ENCODE peak calls at places on chromosomes 6 and 20, in seven cellular contexts. One of them, this sample, is unnamed.
A peak's percentile ranks its signal among the peaks of the same experiment; 100 is the strongest.

GRCh38 chr20:1033751-1034419 is 31.8 kb upstream of the RSPO4 start:
- DNase-seq in GM12865: peak; percentile 23
- DNase-seq in smooth muscle cell of the brain vasculature: no peak
- DNase-seq in AML-193: peak; percentile 62
- DNase-seq in suprapubic skin: no peak
- DNase-seq in endothelial cell: no peak
- DNase-seq in RCC 7860: no peak
- DNase-seq in this sample: no peak

GRCh38 chr6:138981416-138981815 is 6.6 kb downstream of the REPS1 start:
- DNase-seq in endothelial cell: no peak
- DNase-seq in smooth muscle cell of the brain vasculature: no peak
- DNase-seq in GM12865: no peak
- DNase-seq in AML-193: no peak
- DNase-seq in RCC 7860: no peak
- DNase-seq in suprapubic skin: no peak
- DNase-seq in this sample: no peak

GRCh38 chr6:43268348-43268685 is 25.0 kb downstream of the TTBK1 start:
- DNase-seq in endothelial cell: no peak
- DNase-seq in GM12865: no peak
- DNase-seq in RCC 7860: no peak
- DNase-seq in suprapubic skin: no peak
- DNase-seq in smooth muscle cell of the brain vasculature: no peak
- DNase-seq in AML-193: no peak
- DNase-seq in this sample: no peak

GRCh38 chr6:42199106-42199981 is 4.6 kb upstream of the GUCA1B start:
- DNase-seq in GM12865: peak; percentile 28
- DNase-seq in smooth muscle cell of the brain vasculature: no peak
- DNase-seq in suprapubic skin: no peak
- DNase-seq in AML-193: no peak
- DNase-seq in RCC 7860: peak; percentile 96
- DNase-seq in endothelial cell: no peak
- DNase-seq in this sample: no peak

GRCh38 chr6:43355862-43356590 is 13.4 kb downstream of the ZNF318 start:
- DNase-seq in GM12865: no peak
- DNase-seq in AML-193: peak; percentile 37
- DNase-seq in smooth muscle cell of the brain vasculature: no peak
- DNase-seq in RCC 7860: no peak
- DNase-seq in suprapubic skin: no peak
- DNase-seq in endothelial cell: no peak
- DNase-seq in this sample: no peak

GRCh38 chr6:44051516-44051915 is 75.7 kb downstream of the MRPL14 start:
- DNase-seq in RCC 7860: peak; percentile 80
- DNase-seq in smooth muscle cell of the brain vasculature: no peak
- DNase-seq in endothelial cell: no peak
- DNase-seq in suprapubic skin: no peak
- DNase-seq in GM12865: no peak
- DNase-seq in AML-193: no peak
- DNase-seq in this sample: no peak

GRCh38 chr6:148509789-148510581 is 167.3 kb downstream of the SASH1 start:
- DNase-seq in smooth muscle cell of the brain vasculature: peak; percentile 57
- DNase-seq in RCC 7860: peak; percentile 42
- DNase-seq in AML-193: peak; percentile 35
- DNase-seq in GM12865: peak; percentile 14
- DNase-seq in suprapubic skin: peak; percentile 92
- DNase-seq in endothelial cell: no peak
- DNase-seq in this sample: peak; percentile 6

GRCh38 chr6:95197590-95197989 is 379.7 kb upstream of the MANEA start:
- DNase-seq in smooth muscle cell of the brain vasculature: no peak
- DNase-seq in GM12865: no peak
- DNase-seq in suprapubic skin: no peak
- DNase-seq in RCC 7860: no peak
- DNase-seq in AML-193: no peak
- DNase-seq in endothelial cell: no peak
- DNase-seq in this sample: no peak

GRCh38 chr20:14544688-14545087 is 207.3 kb upstream of the FLRT3 start:
- DNase-seq in AML-193: no peak
- DNase-seq in suprapubic skin: no peak
- DNase-seq in endothelial cell: no peak
- DNase-seq in RCC 7860: no peak
- DNase-seq in smooth muscle cell of the brain vasculature: no peak
- DNase-seq in GM12865: no peak
- DNase-seq in this sample: no peak

GRCh38 chr6:30881987-30882763 is 2.1 kb upstream of the DDR1 start:
- DNase-seq in RCC 7860: no peak
- DNase-seq in endothelial cell: no peak
- DNase-seq in GM12865: no peak
- DNase-seq in suprapubic skin: no peak
- DNase-seq in smooth muscle cell of the brain vasculature: no peak
- DNase-seq in AML-193: no peak
- DNase-seq in this sample: no peak

GRCh38 chr6:101226677-101227135 is 166.8 kb upstream of the GRIK2 start:
- DNase-seq in AML-193: no peak
- DNase-seq in GM12865: peak; percentile 42
- DNase-seq in RCC 7860: no peak
- DNase-seq in suprapubic skin: no peak
- DNase-seq in endothelial cell: peak; percentile 41
- DNase-seq in smooth muscle cell of the brain vasculature: no peak
- DNase-seq in this sample: peak; percentile 29

GRCh38 chr20:47361268-47361665 is 4.8 kb upstream of the ZMYND8 start:
- DNase-seq in endothelial cell: no peak
- DNase-seq in GM12865: no peak
- DNase-seq in RCC 7860: no peak
- DNase-seq in AML-193: no peak
- DNase-seq in smooth muscle cell of the brain vasculature: no peak
- DNase-seq in suprapubic skin: no peak
- DNase-seq in this sample: no peak

GRCh38 chr6:35486005-35486925 is 10.6 kb downstream of the TEAD3 start:
- DNase-seq in endothelial cell: no peak
- DNase-seq in RCC 7860: no peak
- DNase-seq in AML-193: no peak
- DNase-seq in smooth muscle cell of the brain vasculature: no peak
- DNase-seq in suprapubic skin: peak; percentile 79
- DNase-seq in GM12865: no peak
- DNase-seq in this sample: no peak

GRCh38 chr20:58542411-58543095 is 27.4 kb upstream of the APCDD1L start:
- DNase-seq in RCC 7860: peak; percentile 94
- DNase-seq in endothelial cell: no peak
- DNase-seq in smooth muscle cell of the brain vasculature: no peak
- DNase-seq in suprapubic skin: no peak
- DNase-seq in GM12865: no peak
- DNase-seq in AML-193: no peak
- DNase-seq in this sample: no peak

GRCh38 chr20:4924032-4924431 is 77.3 kb downstream of the SLC23A2 start:
- DNase-seq in GM12865: no peak
- DNase-seq in smooth muscle cell of the brain vasculature: no peak
- DNase-seq in suprapubic skin: no peak
- DNase-seq in AML-193: no peak
- DNase-seq in RCC 7860: no peak
- DNase-seq in endothelial cell: no peak
- DNase-seq in this sample: no peak

GRCh38 chr20:46512943-46513844 is at the start of gene ZNF334:
- DNase-seq in RCC 7860: no peak
- DNase-seq in endothelial cell: peak; percentile 63
- DNase-seq in suprapubic skin: no peak
- DNase-seq in smooth muscle cell of the brain vasculature: no peak
- DNase-seq in GM12865: peak; percentile 72
- DNase-seq in AML-193: no peak
- DNase-seq in this sample: no peak

GRCh38 chr20:54200487-54201267 is 7.2 kb upstream of the PFDN4 start:
- DNase-seq in RCC 7860: no peak
- DNase-seq in suprapubic skin: no peak
- DNase-seq in smooth muscle cell of the brain vasculature: no peak
- DNase-seq in endothelial cell: no peak
- DNase-seq in AML-193: no peak
- DNase-seq in GM12865: no peak
- DNase-seq in this sample: no peak

GRCh38 chr6:16711551-16712249 is 49.6 kb downstream of the ATXN1 start:
- DNase-seq in suprapubic skin: no peak
- DNase-seq in AML-193: no peak
- DNase-seq in RCC 7860: peak; percentile 73
- DNase-seq in GM12865: peak; percentile 19
- DNase-seq in endothelial cell: no peak
- DNase-seq in smooth muscle cell of the brain vasculature: no peak
- DNase-seq in this sample: no peak

GRCh38 chr20:56207656-56208055 is 40.9 kb upstream of the MC3R start:
- DNase-seq in endothelial cell: no peak
- DNase-seq in RCC 7860: no peak
- DNase-seq in GM12865: no peak
- DNase-seq in AML-193: no peak
- DNase-seq in suprapubic skin: no peak
- DNase-seq in smooth muscle cell of the brain vasculature: no peak
- DNase-seq in this sample: no peak

GRCh38 chr20:1212607-1213396 is 9.5 kb downstream of the C20orf202 start:
- DNase-seq in smooth muscle cell of the brain vasculature: peak; percentile 13
- DNase-seq in suprapubic skin: peak; percentile 79
- DNase-seq in AML-193: peak; percentile 50
- DNase-seq in RCC 7860: peak; percentile 37
- DNase-seq in endothelial cell: peak; percentile 68
- DNase-seq in GM12865: peak; percentile 64
- DNase-seq in this sample: peak; percentile 70

GRCh38 chr6:1250489-1251197 is 61.3 kb upstream of the FOXQ1 start:
- DNase-seq in GM12865: no peak
- DNase-seq in suprapubic skin: no peak
- DNase-seq in smooth muscle cell of the brain vasculature: no peak
- DNase-seq in endothelial cell: no peak
- DNase-seq in RCC 7860: no peak
- DNase-seq in AML-193: no peak
- DNase-seq in this sample: no peak

GRCh38 chr6:96391776-96392175 is 129.8 kb upstream of the UFL1 start:
- DNase-seq in GM12865: peak; percentile 34
- DNase-seq in smooth muscle cell of the brain vasculature: no peak
- DNase-seq in AML-193: no peak
- DNase-seq in endothelial cell: peak; percentile 45
- DNase-seq in suprapubic skin: no peak
- DNase-seq in RCC 7860: no peak
- DNase-seq in this sample: peak; percentile 10

GRCh38 chr6:48080227-48081009 is 30.6 kb downstream of the PTCHD4 start:
- DNase-seq in RCC 7860: no peak
- DNase-seq in GM12865: no peak
- DNase-seq in AML-193: no peak
- DNase-seq in smooth muscle cell of the brain vasculature: no peak
- DNase-seq in suprapubic skin: no peak
- DNase-seq in endothelial cell: no peak
- DNase-seq in this sample: no peak

GRCh38 chr20:49835031-49835430 is 22.4 kb downstream of the SLC9A8 start:
- DNase-seq in smooth muscle cell of the brain vasculature: no peak
- DNase-seq in endothelial cell: no peak
- DNase-seq in AML-193: no peak
- DNase-seq in suprapubic skin: no peak
- DNase-seq in RCC 7860: no peak
- DNase-seq in GM12865: no peak
- DNase-seq in this sample: no peak

GRCh38 chr6:3478341-3478740 is 21.5 kb upstream of the SLC22A23 start:
- DNase-seq in smooth muscle cell of the brain vasculature: no peak
- DNase-seq in RCC 7860: no peak
- DNase-seq in AML-193: no peak
- DNase-seq in GM12865: no peak
- DNase-seq in endothelial cell: no peak
- DNase-seq in suprapubic skin: no peak
- DNase-seq in this sample: no peak

GRCh38 chr20:33653218-33653899 is 8.8 kb upstream of the C20orf144 start:
- DNase-seq in AML-193: peak; percentile 39
- DNase-seq in smooth muscle cell of the brain vasculature: no peak
- DNase-seq in endothelial cell: peak; percentile 76
- DNase-seq in RCC 7860: peak; percentile 61
- DNase-seq in GM12865: peak; percentile 78
- DNase-seq in suprapubic skin: no peak
- DNase-seq in this sample: no peak

GRCh38 chr6:67608099-67608749 is 1026.9 kb upstream of the ADGRB3 start:
- DNase-seq in RCC 7860: no peak
- DNase-seq in GM12865: no peak
- DNase-seq in endothelial cell: no peak
- DNase-seq in suprapubic skin: no peak
- DNase-seq in smooth muscle cell of the brain vasculature: no peak
- DNase-seq in AML-193: no peak
- DNase-seq in this sample: no peak

GRCh38 chr20:10171864-10172751 is 46.5 kb upstream of the SNAP25 start:
- DNase-seq in smooth muscle cell of the brain vasculature: peak; percentile 18
- DNase-seq in GM12865: no peak
- DNase-seq in suprapubic skin: no peak
- DNase-seq in endothelial cell: peak; percentile 39
- DNase-seq in RCC 7860: no peak
- DNase-seq in AML-193: no peak
- DNase-seq in this sample: no peak

GRCh38 chr6:90131091-90131490 is 165.6 kb downstream of the BACH2 start:
- DNase-seq in GM12865: no peak
- DNase-seq in endothelial cell: no peak
- DNase-seq in RCC 7860: no peak
- DNase-seq in suprapubic skin: no peak
- DNase-seq in smooth muscle cell of the brain vasculature: no peak
- DNase-seq in AML-193: no peak
- DNase-seq in this sample: no peak

GRCh38 chr6:133286765-133287164 is 45.6 kb downstream of the EYA4 start:
- DNase-seq in endothelial cell: peak; percentile 23
- DNase-seq in RCC 7860: no peak
- DNase-seq in smooth muscle cell of the brain vasculature: peak; percentile 32
- DNase-seq in AML-193: no peak
- DNase-seq in suprapubic skin: no peak
- DNase-seq in GM12865: peak; percentile 11
- DNase-seq in this sample: peak; percentile 37

GRCh38 chr6:140486468-140487361 is 1112.3 kb upstream of the CITED2 start:
- DNase-seq in suprapubic skin: no peak
- DNase-seq in AML-193: no peak
- DNase-seq in GM12865: peak; percentile 3
- DNase-seq in smooth muscle cell of the brain vasculature: no peak
- DNase-seq in endothelial cell: no peak
- DNase-seq in RCC 7860: peak; percentile 7
- DNase-seq in this sample: no peak

GRCh38 chr20:61639200-61639599 is 387.1 kb downstream of the CDH4 start:
- DNase-seq in AML-193: no peak
- DNase-seq in GM12865: no peak
- DNase-seq in smooth muscle cell of the brain vasculature: no peak
- DNase-seq in suprapubic skin: no peak
- DNase-seq in RCC 7860: no peak
- DNase-seq in endothelial cell: no peak
- DNase-seq in this sample: no peak